ENCODE peak calls at places on chromosome 1, in seven cellular contexts. S, F, B, V, O, C and R are unnamed samples.

GRCh38 chr1:161934278-161934608 is 89.4 kb downstream of the OLFML2B start:
- DNase-seq in S (no peak), F (no peak), B (no peak), V (no peak), O (no peak), C (no peak), R (no peak)

GRCh38 chr1:16468558-16468957 is 28.0 kb downstream of the NECAP2 start:
- DNase-seq in S (no peak), F (no peak), B (no peak), V (no peak), O (no peak), C (no peak), R (no peak)

GRCh38 chr1:113792986-113793385 is 19.3 kb downstream of the RSBN1 start:
- DNase-seq in S (no peak), F (peak), B (no peak), V (no peak), O (no peak), C (no peak), R (peak)

GRCh38 chr1:16126738-16127515 is 28.9 kb downstream of the EPHA2 start:
- DNase-seq in S (no peak), F (no peak), B (no peak), V (no peak), O (no peak), C (no peak), R (no peak)

GRCh38 chr1:241485554-241485992 is 34.0 kb downstream of the FH start:
- DNase-seq in S (no peak), F (peak), B (peak), V (no peak), O (no peak), C (no peak), R (peak)

GRCh38 chr1:16143566-16144324 is 12.1 kb downstream of the EPHA2 start:
- DNase-seq in S (no peak), F (no peak), B (peak), V (peak), O (no peak), C (peak), R (peak)

GRCh38 chr1:48222501-48223242 is at the start of gene SLC5A9:
- DNase-seq in S (no peak), F (no peak), B (no peak), V (no peak), O (no peak), C (peak), R (no peak)

GRCh38 chr1:33361553-33362262 is 40.8 kb upstream of the A3GALT2 start:
- DNase-seq in S (no peak), F (no peak), B (no peak), V (no peak), O (no peak), C (no peak), R (no peak)

GRCh38 chr1:34736711-34737110 is 18.1 kb upstream of the GJB5 start:
- DNase-seq in S (no peak), F (no peak), B (no peak), V (no peak), O (no peak), C (no peak), R (no peak)

GRCh38 chr1:231606712-231607111 is 19.9 kb upstream of the DISC1 start:
- DNase-seq in S (no peak), F (no peak), B (no peak), V (no peak), O (no peak), C (no peak), R (no peak)

GRCh38 chr1:80258659-80259058 is 1252.1 kb upstream of the ADGRL4 start:
- DNase-seq in S (no peak), F (no peak), B (no peak), V (no peak), O (no peak), C (no peak), R (no peak)

GRCh38 chr1:166166701-166167394 is at the start of gene FAM78B:
- DNase-seq in S (no peak), F (peak), B (peak), V (peak), O (no peak), C (peak), R (peak)

GRCh38 chr1:115771847-115772457 is 3.4 kb upstream of the CASQ2 start:
- DNase-seq in S (peak), F (peak), B (peak), V (peak), O (peak), C (peak), R (peak)

GRCh38 chr1:54806931-54807611 is 5.9 kb upstream of the TTC22 start:
- DNase-seq in S (no peak), F (peak), B (peak), V (no peak), O (no peak), C (no peak), R (no peak)

GRCh38 chr1:47970882-47971281 is 26.3 kb downstream of the TRABD2B start:
- DNase-seq in S (no peak), F (no peak), B (no peak), V (no peak), O (no peak), C (no peak), R (no peak)

GRCh38 chr1:109770331-109771095 is 6.8 kb upstream of the EPS8L3 start:
- DNase-seq in S (no peak), F (no peak), B (no peak), V (no peak), O (no peak), C (no peak), R (no peak)

GRCh38 chr1:30936541-30937171 is 28.1 kb upstream of the SDC3 start:
- DNase-seq in S (no peak), F (no peak), B (no peak), V (no peak), O (no peak), C (no peak), R (no peak)

GRCh38 chr1:112714313-112715263 is 544 bp downstream of the PPM1J start:
- DNase-seq in S (no peak), F (no peak), B (no peak), V (no peak), O (no peak), C (peak), R (no peak)

GRCh38 chr1:8687053-8687452 is 130.4 kb downstream of the RERE start:
- DNase-seq in S (no peak), F (no peak), B (no peak), V (no peak), O (no peak), C (no peak), R (peak)

GRCh38 chr1:153261793-153262371 is 2.4 kb downstream of the LORICRIN start:
- DNase-seq in S (no peak), F (no peak), B (no peak), V (no peak), O (no peak), C (no peak), R (no peak)

GRCh38 chr1:200302192-200302892 is 107.5 kb downstream of the ZNF281 start:
- DNase-seq in S (no peak), F (peak), B (no peak), V (peak), O (no peak), C (peak), R (peak)

GRCh38 chr1:65254320-65255087 is 54.8 kb upstream of the DNAJC6 start:
- DNase-seq in S (no peak), F (peak), B (peak), V (peak), O (no peak), C (peak), R (peak)

GRCh38 chr1:245621589-245621988 is 466.8 kb downstream of the KIF26B start:
- DNase-seq in S (no peak), F (no peak), B (no peak), V (no peak), O (no peak), C (no peak), R (no peak)

DNA sequence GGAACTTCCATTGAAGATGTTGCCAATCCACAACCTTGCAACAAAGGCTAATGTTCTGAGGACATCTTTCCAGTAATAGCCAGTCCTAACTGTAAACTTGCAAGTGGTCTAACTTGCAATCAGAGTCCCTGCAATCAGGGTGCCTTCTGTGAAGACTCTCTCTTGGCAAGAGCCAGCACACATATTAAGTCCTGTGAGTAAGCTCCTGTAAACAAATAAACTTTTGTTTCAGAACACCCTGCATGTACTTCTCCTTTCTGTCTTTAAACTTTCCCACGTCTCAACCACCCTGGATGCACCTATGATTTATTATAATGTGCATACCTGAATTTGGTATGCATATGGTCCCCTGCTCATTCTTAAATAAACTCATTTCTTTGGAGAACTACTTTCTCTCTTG is 9.1 kb downstream of the GBP7 start:
- DNase-seq in S (no peak), F (no peak), B (no peak), V (peak), O (no peak), C (no peak), R (no peak)
- H3K4me3 ChIP-seq in S (no peak), F (no peak), B (no peak), V (no peak), O (no peak), C (no peak), R (no peak)

DNA sequence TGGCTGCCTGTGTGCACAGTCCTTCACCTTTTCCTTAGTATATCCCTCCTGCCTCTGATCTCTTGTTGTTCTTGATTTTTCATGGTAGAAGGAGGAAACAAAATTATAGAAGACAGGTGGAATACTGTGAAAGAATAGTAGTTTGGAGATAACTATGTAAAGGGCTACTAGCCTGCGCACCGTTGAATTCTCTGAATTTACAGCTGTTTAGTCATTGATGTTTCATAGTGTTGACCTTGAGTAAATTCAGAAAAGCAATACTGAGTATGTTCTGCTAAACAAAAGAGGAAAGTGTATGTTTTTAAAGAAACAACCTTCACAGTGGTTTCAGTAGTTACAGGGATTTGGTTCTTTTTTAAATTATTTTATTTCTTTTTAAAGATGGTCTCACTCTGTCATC is 18.1 kb downstream of the CAMTA1 start:
- DNase-seq in S (no peak), F (no peak), B (no peak), V (no peak), O (no peak), C (no peak), R (no peak)
- TF ChIP-seq CTCF in S (no peak), F (no peak), B (no peak), V (no peak), O (no peak), C (no peak), R (no peak)

DNA sequence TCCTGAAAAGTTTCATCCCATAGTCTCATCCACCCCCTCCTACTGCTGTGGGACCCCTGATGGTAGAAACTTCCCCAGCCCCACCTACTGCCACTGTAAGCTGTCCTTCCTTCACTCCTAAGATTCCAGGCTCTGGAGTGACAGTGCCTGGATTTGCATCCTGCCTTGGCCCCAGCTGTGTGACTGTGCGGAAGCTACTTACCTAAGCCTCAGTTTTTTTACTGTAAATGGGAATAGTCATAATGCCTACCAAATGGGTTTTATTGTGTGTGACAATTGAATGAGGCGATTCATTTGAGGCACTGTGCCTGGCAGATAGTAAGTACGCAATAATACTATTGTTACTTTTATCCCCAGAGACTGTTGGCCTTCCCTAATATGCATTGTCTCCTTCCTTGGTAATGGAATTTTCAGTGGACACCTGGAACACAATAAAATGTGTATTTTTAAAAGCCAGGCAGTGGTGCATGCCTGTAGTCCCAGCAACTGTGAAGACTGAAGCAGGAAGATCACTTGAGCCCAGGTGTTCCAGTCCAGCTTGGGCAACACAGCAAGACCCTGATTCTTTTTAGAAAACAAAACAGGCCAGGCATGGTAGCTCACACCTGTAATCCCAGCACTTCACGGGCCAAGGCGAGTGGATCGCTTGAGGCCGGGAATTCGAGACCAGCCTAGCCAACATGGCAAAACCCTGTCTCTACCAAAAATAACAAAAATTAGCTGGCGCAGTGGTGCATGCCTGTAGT is 55.0 kb upstream of the ZNF326 start:
- DNase-seq in S (no peak), F (no peak), B (no peak), V (no peak), O (no peak), C (no peak), R (no peak)
- H3K4me3 ChIP-seq in S (no peak), F (no peak), B (no peak), V (no peak), O (no peak), C (no peak), R (no peak)

GRCh38 chr1:96842215-96842614 is 120.6 kb downstream of the PTBP2 start:
- DNase-seq in S (no peak), F (peak), B (no peak), V (no peak), O (no peak), C (no peak), R (no peak)
- TF ChIP-seq CTCF in S (no peak), F (peak), B (peak), V (no peak), O (no peak), C (no peak), R (peak)

DNA sequence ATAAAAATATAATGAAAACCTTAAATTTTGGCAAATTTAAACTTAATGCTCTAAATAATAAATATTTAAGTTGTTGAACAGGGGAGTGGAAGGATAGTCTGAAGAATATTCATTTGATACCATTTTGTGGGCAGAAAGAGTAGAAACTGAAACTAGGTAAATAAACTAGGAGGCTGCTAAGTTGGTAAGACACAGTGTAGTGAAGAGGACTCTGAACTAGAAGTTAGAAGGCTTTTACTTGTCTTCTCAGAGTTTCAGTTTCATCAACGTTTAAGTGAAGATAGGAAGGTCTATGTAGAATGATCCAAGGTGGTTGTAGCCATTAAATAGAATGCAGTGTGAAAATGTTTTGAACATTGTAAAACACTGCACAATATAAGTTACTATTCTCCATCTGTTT is 516.9 kb downstream of the AMY1C start:
- DNase-seq in S (no peak), F (no peak), B (no peak), V (no peak), O (no peak), C (no peak), R (no peak)
- H3K4me3 ChIP-seq in S (no peak), F (no peak), B (no peak), V (no peak), O (no peak), C (no peak), R (no peak)